ENCODE peak calls at places on chromosomes 12 and 14, in four cellular contexts. B, Z, K and R are unnamed samples. For H3K4me1, the result is how much of the 10 kb centered on the place peaks cover.

GRCh38 chr14:93792391-93792790 is 4.1 kb upstream of the PRIMA1 start:
- DNase-seq in B (no peak), Z (no peak), K (no peak), R (no peak)

GRCh38 chr12:69901141-69901900 is 76.3 kb downstream of the MYRFL start:
- DNase-seq in B (no peak), Z (no peak), K (no peak), R (no peak)

GRCh38 chr12:75738486-75738885 is 227.1 kb upstream of the KRR1 start:
- DNase-seq in B (no peak), Z (no peak), K (no peak), R (no peak)

GRCh38 chr14:65414961-65415589 is 2.5 kb downstream of the FUT8 start:
- DNase-seq in B (no peak), Z (no peak), K (no peak), R (no peak)

GRCh38 chr14:68563256-68564131 is 229.4 kb downstream of the ZFP36L1 start:
- DNase-seq in B (no peak), Z (no peak), K (no peak), R (no peak)

GRCh38 chr14:30214456-30215090 is 286.9 kb upstream of the PRKD1 start:
- DNase-seq in B (no peak), Z (no peak), K (peak), R (no peak)

GRCh38 chr12:74890237-74890599 is 319.4 kb downstream of the KCNC2 start:
- DNase-seq in B (no peak), Z (no peak), K (no peak), R (no peak)

GRCh38 chr12:81499809-81500208 is 259.3 kb downstream of the PPFIA2 start:
- DNase-seq in B (no peak), Z (no peak), K (no peak), R (no peak)

GRCh38 chr12:52575948-52576347 is 2.3 kb upstream of the KRT74 start:
- DNase-seq in B (peak), Z (no peak), K (no peak), R (no peak)

GRCh38 chr12:58540480-58541299 is 379.6 kb downstream of the LRIG3 start:
- DNase-seq in B (peak), Z (peak), K (peak), R (peak)

GRCh38 chr14:104093366-104094055 is 8.0 kb downstream of the ASPG start:
- DNase-seq in B (no peak), Z (no peak), K (no peak), R (no peak)

GRCh38 chr14:70213721-70214282 is 25.1 kb upstream of the SLC8A3 start:
- DNase-seq in B (no peak), Z (no peak), K (no peak), R (no peak)

GRCh38 chr12:57242691-57243454 is 8.1 kb downstream of the STAC3 start:
- DNase-seq in B (peak), Z (no peak), K (peak), R (peak)
- H3K4me3 ChIP-seq in B (peak), Z (peak), K (peak), R (peak)

GRCh38 chr14:56198438-56198837 is 80.2 kb downstream of the PELI2 start:
- DNase-seq in B (no peak), Z (no peak), K (no peak), R (no peak)
- H3K27ac ChIP-seq in B (peak), Z (peak), K (no peak), R (no peak)

GRCh38 chr14:101827286-101827685 is 65.8 kb downstream of the PPP2R5C start:
- DNase-seq in B (no peak), Z (no peak), K (no peak), R (no peak)

GRCh38 chr14:101830271-101830670 is 68.8 kb downstream of the PPP2R5C start:
- DNase-seq in B (no peak), Z (no peak), K (no peak), R (no peak)

GRCh38 chr14:101826359-101826758 is 64.8 kb downstream of the PPP2R5C start:
- DNase-seq in B (no peak), Z (no peak), K (no peak), R (no peak)

GRCh38 chr14:101825797-101826196 is 64.3 kb downstream of the PPP2R5C start:
- DNase-seq in B (no peak), Z (no peak), K (no peak), R (no peak)

DNA sequence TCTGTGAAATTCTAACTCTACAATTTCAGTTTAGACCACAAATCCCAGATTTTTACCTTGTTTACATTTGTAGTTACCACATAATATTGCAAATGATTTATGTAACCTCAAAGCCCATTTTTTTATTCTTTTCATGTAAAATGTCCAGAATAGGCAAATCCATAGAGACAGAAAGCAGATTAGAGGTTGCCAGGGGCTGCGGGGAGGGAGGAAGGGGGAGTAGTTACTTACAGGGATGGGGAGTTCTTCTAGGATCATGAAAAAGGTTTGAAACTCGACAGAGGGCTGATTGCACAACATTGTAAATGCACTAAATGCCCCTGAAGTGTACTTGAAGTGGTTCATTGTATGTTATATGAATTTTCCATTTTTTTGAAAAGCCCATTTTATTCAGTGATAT is 66.5 kb downstream of the PPP2R5C start:
- DNase-seq in B (no peak), Z (no peak), K (no peak), R (no peak)
- H3K4me1 ChIP-seq in B (half or more), Z (half or more), K (under half), R (under half)

DNA sequence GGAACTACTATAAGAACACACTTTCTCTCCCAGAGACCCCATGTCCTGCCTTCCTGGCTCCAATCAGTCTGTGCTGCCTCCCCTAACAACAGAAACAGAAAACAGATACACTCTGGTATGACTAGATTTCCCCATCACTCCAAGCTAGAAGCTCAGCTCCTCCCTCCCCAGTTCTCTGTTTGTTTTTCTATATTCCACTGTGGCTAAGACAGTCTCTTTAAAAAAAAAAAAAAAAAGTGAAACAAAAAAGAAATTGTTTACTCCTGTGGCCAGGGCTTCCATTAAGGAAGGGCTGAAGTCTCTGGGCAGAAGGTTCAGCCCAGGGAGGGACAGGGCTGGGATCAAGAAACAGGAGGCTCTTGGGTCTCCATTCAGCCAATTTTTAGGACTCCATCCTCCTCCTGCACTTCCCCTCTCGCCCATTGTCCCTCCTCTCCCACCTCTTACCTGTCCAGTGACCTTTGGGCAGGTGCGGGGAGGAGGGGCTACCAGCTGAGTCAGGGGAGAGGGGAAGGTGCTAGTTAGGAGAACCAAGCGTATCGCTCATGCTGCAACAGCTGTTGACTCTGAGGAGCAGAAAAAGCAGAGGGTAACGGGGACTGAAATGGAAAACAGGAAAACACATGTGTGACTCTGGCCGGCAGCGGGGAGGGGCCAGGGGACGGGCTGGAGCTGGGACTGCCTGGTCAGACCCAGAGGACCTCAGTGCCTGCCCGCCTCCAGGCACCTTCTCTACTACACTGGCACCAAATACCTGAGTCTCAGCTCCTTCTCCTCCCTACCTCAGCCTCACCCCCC is 4.2 kb upstream of the SLC7A7 start:
- DNase-seq in B (peak), Z (peak), K (no peak), R (no peak)
- H3K4me3 ChIP-seq in B (peak), Z (peak), K (no peak), R (no peak)

GRCh38 chr12:93448796-93449195 is 7.0 kb upstream of the UBE2N start:
- DNase-seq in B (no peak), Z (no peak), K (no peak), R (no peak)
- H3K27ac ChIP-seq in B (no peak), Z (no peak), K (no peak), R (no peak)

DNA sequence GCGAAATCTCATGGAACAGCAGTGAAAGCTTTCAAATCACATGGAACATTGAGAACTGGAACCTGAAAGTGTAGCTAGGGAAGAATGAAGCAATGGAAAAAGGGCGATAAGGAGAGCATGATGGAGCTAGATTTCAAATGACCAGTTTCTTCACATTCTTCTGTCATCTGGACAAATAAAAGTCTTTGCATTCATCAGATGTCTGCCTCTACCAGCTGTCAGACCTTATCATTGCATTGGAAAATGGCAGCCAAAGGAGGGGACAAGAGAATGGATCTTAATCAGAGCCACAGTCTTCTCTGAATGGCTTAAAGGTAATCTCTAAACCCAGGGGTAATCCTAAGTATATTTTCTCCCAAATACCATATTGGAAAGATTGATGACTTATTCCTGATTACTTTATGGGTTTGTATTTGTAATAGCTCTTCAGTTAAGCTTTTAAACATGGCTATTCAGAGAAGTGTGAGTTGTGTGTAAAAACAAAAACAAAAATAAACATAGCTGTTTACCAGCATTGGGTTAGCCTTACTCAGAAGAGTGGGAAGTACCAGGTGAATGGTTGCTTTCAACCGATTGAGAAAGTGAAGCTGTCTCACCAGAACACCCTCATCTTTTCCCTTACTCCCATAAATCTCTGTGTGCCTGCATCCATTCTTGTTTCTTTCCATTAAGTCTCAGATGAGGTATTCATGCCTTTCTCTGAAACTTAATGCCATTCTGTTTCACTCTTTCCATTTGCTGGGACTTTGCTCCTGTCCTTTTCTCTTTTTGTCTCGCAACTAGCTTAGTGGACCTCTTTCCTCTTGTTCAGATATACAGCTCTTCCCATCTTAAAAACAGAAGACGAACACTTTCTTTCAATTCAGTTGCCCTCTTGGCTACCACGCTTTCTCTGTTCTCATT is 10.5 kb downstream of the BORCS5 start:
- DNase-seq in B (no peak), Z (no peak), K (no peak), R (no peak)
- H3K4me1 ChIP-seq in B (under half), Z (under half), K (under half), R (under half)